ENCODE peak calls at places on chromosome 19, in five cellular contexts. C is stimulated activated naive CD8-positive, alpha-beta T cell treated with anti-CD3 and anti-CD28 coated beads, Interleukin-15, Interleukin-2, amounts not matched to agents 100 U/mL and 50 U/mL, for 24 hours; I is transverse colon; N is T-helper 9 cell; S is LoVo. T is an unnamed sample.

GRCh38 chr19:7159105-7159933 is 89.8 kb downstream of the ZNF557 start:
- DNase-seq in C (no peak), I (peak; percentile 40), N (no peak), S (no peak), T (peak; percentile 25)

GRCh38 chr19:28615966-28616365 is 597.0 kb downstream of the UQCRFS1 start:
- DNase-seq in C (no peak), I (no peak), N (no peak), S (no peak), T (no peak)

GRCh38 chr19:8209111-8209964 is at the start of gene CERS4:
- DNase-seq in C (peak; percentile 85), I (peak; percentile 76), N (peak; percentile 74), S (peak; percentile 37), T (no peak)

GRCh38 chr19:44308011-44308410 is 3.2 kb upstream of the ZNF235 start:
- DNase-seq in C (no peak), I (no peak), N (no peak), S (no peak), T (no peak)

GRCh38 chr19:22623841-22624221 is 10.3 kb upstream of the ZNF492 start:
- DNase-seq in C (no peak), I (no peak), N (no peak), S (no peak), T (no peak)

GRCh38 chr19:35229601-35230000 is 1.1 kb upstream of the FAM187B start:
- DNase-seq in C (peak; percentile 0), I (no peak), N (no peak), S (no peak), T (no peak)

GRCh38 chr19:604355-604754 is 14.7 kb downstream of the HCN2 start:
- DNase-seq in C (peak; percentile 71), I (no peak), N (no peak), S (no peak), T (no peak)

GRCh38 chr19:14519860-14520407 is 1.7 kb upstream of the DNAJB1 start:
- DNase-seq in C (no peak), I (no peak), N (no peak), S (peak; percentile 70), T (no peak)

GRCh38 chr19:36128392-36128736 is 11.5 kb upstream of the CAPNS1 start:
- DNase-seq in C (no peak), I (peak; percentile 64), N (no peak), S (no peak), T (no peak)

GRCh38 chr19:32104465-32105235 is 240.8 kb upstream of the ZNF507 start:
- DNase-seq in C (no peak), I (peak; percentile 16), N (no peak), S (peak; percentile 66), T (no peak)

GRCh38 chr19:51688665-51689571 is 4.2 kb upstream of the SPACA6 start:
- DNase-seq in C (peak; percentile 34), I (peak; percentile 82), N (no peak), S (no peak), T (peak; percentile 90)

GRCh38 chr19:42693760-42694350 is 46.4 kb downstream of the PSG3 start:
- DNase-seq in C (peak; percentile 8), I (no peak), N (no peak), S (peak; percentile 52), T (no peak)

GRCh38 chr19:32313866-32314265 is 31.5 kb upstream of the ZNF507 start:
- DNase-seq in C (no peak), I (no peak), N (no peak), S (no peak), T (no peak)

GRCh38 chr19:2180114-2180513 is 16.4 kb downstream of the DOT1L start:
- DNase-seq in C (no peak), I (no peak), N (no peak), S (no peak), T (no peak)

GRCh38 chr19:19111138-19111835 is 27.0 kb downstream of the TMEM161A start:
- DNase-seq in C (no peak), I (no peak), N (no peak), S (no peak), T (no peak)